ENCODE peak calls at places on chromosomes 3 and 15, in four cellular contexts. M, E, T and U are unnamed samples.

GRCh38 chr15:51828621-51829359 is 663 bp upstream of the TMOD3 start:
- DNase-seq in M (no peak), E (no peak), T (peak), U (no peak)

GRCh38 chr3:157447026-157447694 is 10.5 kb downstream of the PTX3 start:
- DNase-seq in M (no peak), E (no peak), T (no peak), U (peak)

GRCh38 chr15:81068516-81068915 is 65.6 kb upstream of the CFAP161 start:
- DNase-seq in M (no peak), E (no peak), T (no peak), U (no peak)

GRCh38 chr3:45896069-45896468 is 9.7 kb downstream of the CCR9 start:
- DNase-seq in M (no peak), E (no peak), T (no peak), U (no peak)

GRCh38 chr15:101128191-101128590 is 123.7 kb downstream of the CHSY1 start:
- DNase-seq in M (no peak), E (no peak), T (no peak), U (no peak)

GRCh38 chr15:47431501-47431900 is 285.8 kb upstream of the SEMA6D start:
- DNase-seq in M (peak), E (no peak), T (no peak), U (no peak)

GRCh38 chr3:53255360-53255774 is 455 bp downstream of the TKT start:
- DNase-seq in M (no peak), E (no peak), T (no peak), U (no peak)

GRCh38 chr15:89797678-89798201 is 16.9 kb downstream of the ANPEP start:
- DNase-seq in M (no peak), E (no peak), T (no peak), U (no peak)

GRCh38 chr15:63999177-63999576 is 47.1 kb downstream of the DAPK2 start:
- DNase-seq in M (no peak), E (no peak), T (no peak), U (no peak)

GRCh38 chr3:127590282-127590592 is 296 bp downstream of the TPRA1 start:
- DNase-seq in M (no peak), E (no peak), T (no peak), U (no peak)

GRCh38 chr15:69853572-69853971 is 244.1 kb downstream of the TLE3 start:
- DNase-seq in M (no peak), E (no peak), T (no peak), U (peak)

GRCh38 chr3:36097180-36097579 is 283.1 kb upstream of the STAC start:
- DNase-seq in M (no peak), E (no peak), T (no peak), U (no peak)

GRCh38 chr15:83837946-83838571 is 184.1 kb downstream of the ADAMTSL3 start:
- DNase-seq in M (peak), E (no peak), T (peak), U (peak)

GRCh38 chr15:28955686-28956421 is 70.1 kb downstream of the APBA2 start:
- DNase-seq in M (no peak), E (no peak), T (peak), U (no peak)

GRCh38 chr15:46636220-46636619 is 1001.4 kb downstream of the SQOR start:
- DNase-seq in M (no peak), E (no peak), T (no peak), U (no peak)

GRCh38 chr15:31265871-31266711 is 60.5 kb upstream of the KLF13 start:
- DNase-seq in M (no peak), E (peak), T (no peak), U (no peak)

GRCh38 chr3:45596290-45596791 is 1.8 kb downstream of the LIMD1 start:
- DNase-seq in M (no peak), E (peak), T (no peak), U (no peak)

GRCh38 chr3:182739619-182740018 is 53.7 kb upstream of the ATP11B start:
- DNase-seq in M (no peak), E (no peak), T (peak), U (no peak)

GRCh38 chr3:128547368-128547987 is 54.5 kb upstream of the GATA2 start:
- DNase-seq in M (no peak), E (no peak), T (peak), U (no peak)

GRCh38 chr3:46440531-46441294 is 24.0 kb downstream of the LTF start:
- DNase-seq in M (no peak), E (peak), T (no peak), U (no peak)

GRCh38 chr15:50415752-50416404 is 8.3 kb upstream of the USP8 start:
- DNase-seq in M (peak), E (no peak), T (peak), U (peak)

GRCh38 chr15:41289953-41290352 is 42.4 kb downstream of the OIP5 start:
- DNase-seq in M (no peak), E (no peak), T (no peak), U (no peak)

GRCh38 chr3:155323063-155323666 is 29.7 kb upstream of the STRIT1 start:
- DNase-seq in M (peak), E (peak), T (peak), U (peak)

GRCh38 chr3:13244695-13245449 is 171.6 kb upstream of the IQSEC1 start:
- DNase-seq in M (no peak), E (no peak), T (no peak), U (no peak)

GRCh38 chr15:63348392-63348791 is 33.3 kb downstream of the CA12 start:
- DNase-seq in M (no peak), E (no peak), T (no peak), U (no peak)

GRCh38 chr3:174028673-174029072 is 631.1 kb downstream of the NLGN1 start:
- DNase-seq in M (no peak), E (no peak), T (no peak), U (no peak)

GRCh38 chr15:77702211-77702957 is 69.7 kb upstream of the LINGO1 start:
- DNase-seq in M (no peak), E (no peak), T (peak), U (peak)

GRCh38 chr3:10946526-10946925 is 46.0 kb upstream of the SLC6A1 start:
- DNase-seq in M (no peak), E (no peak), T (no peak), U (no peak)

GRCh38 chr3:13021141-13021933 is 51.9 kb downstream of the IQSEC1 start:
- DNase-seq in M (no peak), E (no peak), T (no peak), U (no peak)

GRCh38 chr3:195097331-195098255 is 173.4 kb downstream of the XXYLT1 start:
- DNase-seq in M (no peak), E (no peak), T (no peak), U (no peak)

GRCh38 chr15:98896002-98896721 is 111.4 kb downstream of the PGPEP1L start:
- DNase-seq in M (no peak), E (no peak), T (no peak), U (peak)

GRCh38 chr15:40336129-40337122 is 4.3 kb downstream of the CCDC9B start:
- DNase-seq in M (no peak), E (no peak), T (peak), U (no peak)

GRCh38 chr3:40192628-40193027 is 116.9 kb upstream of the EIF1B start:
- DNase-seq in M (no peak), E (no peak), T (peak), U (no peak)

GRCh38 chr15:73930790-73931281 is 4.6 kb downstream of the LOXL1 start:
- DNase-seq in M (no peak), E (no peak), T (no peak), U (no peak)

DNA sequence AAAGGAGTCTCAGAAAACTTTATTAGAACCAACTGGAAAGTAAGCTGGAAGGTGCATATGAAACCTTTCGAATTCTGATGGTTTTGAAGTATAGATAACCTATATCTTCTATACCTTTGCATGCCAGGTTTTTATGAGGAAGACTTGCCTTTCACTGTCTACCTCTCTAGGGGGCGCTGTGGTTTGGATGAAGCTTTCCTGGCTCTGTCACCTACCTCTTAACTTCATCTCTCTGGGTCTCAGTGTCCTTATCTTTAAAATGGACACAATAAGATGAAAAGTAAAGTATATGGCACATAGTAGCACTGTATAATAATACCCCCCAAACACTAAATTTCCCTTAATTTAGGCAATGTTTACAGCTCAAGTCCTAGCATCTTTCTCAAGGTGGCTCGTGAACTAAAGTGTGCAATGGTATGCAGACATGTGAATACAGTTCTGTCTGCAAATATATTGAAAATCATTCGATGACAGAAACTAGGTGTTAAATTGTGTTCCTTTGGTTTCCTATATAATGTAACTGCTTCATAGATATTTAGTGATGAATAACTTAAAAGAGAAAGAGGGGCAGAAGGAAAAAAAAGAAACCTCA is 314.3 kb downstream of the CHST2 start:
- DNase-seq in M (peak), E (no peak), T (peak), U (no peak)
- TF ChIP-seq KDM1A in M (no peak), E (no peak), T (peak), U (no peak)

GRCh38 chr3:132253262-132253878 is 63.8 kb upstream of the ACP3 start:
- DNase-seq in M (peak), E (no peak), T (peak), U (peak)
- TF ChIP-seq ESRRA in M (no peak), E (no peak), T (no peak), U (no peak)

GRCh38 chr3:32304510-32304909 is 66.0 kb downstream of the CMTM8 start:
- DNase-seq in M (peak), E (no peak), T (no peak), U (no peak)

GRCh38 chr3:32303051-32303786 is 64.7 kb downstream of the CMTM8 start:
- DNase-seq in M (no peak), E (no peak), T (no peak), U (no peak)

GRCh38 chr3:32303977-32304376 is 65.5 kb downstream of the CMTM8 start:
- DNase-seq in M (no peak), E (no peak), T (no peak), U (no peak)

GRCh38 chr3:32301426-32301825 is 62.9 kb downstream of the CMTM8 start:
- DNase-seq in M (no peak), E (no peak), T (no peak), U (no peak)

GRCh38 chr3:32302601-32303000 is 64.1 kb downstream of the CMTM8 start:
- DNase-seq in M (no peak), E (no peak), T (no peak), U (no peak)
- TF ChIP-seq CTCF in M (no peak), E (no peak), T (no peak), U (no peak)

GRCh38 chr3:132966374-132966773 is 71.8 kb upstream of the TMEM108 start:
- DNase-seq in M (no peak), E (no peak), T (no peak), U (no peak)
- TF ChIP-seq KDM1A in M (no peak), E (no peak), T (no peak), U (no peak)

DNA sequence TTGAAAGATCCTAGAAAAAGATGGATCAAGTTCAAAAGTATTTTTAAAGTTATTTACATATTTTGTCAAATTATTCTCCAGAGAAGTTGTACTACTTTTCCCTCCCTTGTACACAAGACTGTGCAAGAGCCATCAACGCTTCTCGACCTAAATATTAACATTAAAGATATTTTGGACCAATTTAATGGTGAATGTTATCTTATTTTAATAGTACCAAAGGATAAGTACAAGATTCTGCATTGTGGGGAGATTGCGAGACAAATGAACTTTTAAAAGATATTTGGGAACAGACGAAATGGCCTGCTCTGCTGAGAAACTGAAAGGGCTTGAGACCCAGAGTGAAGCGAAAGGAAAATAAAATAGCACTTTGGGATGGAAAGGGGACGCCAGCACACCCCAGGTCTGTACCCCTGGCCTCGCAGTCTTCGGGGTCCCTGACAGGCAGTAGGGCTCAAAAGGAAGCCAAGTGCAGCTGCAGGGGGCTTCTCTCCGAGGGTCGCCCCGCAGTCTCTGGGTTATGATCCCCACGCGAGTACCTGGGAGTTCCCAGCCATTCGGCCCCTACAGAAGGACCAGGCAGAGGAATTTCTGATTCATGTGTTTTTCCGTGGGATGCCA is 97.5 kb upstream of the VGLL3 start:
- DNase-seq in M (no peak), E (no peak), T (no peak), U (no peak)
- TF ChIP-seq ESRRA in M (no peak), E (no peak), T (no peak), U (no peak)

GRCh38 chr3:149657796-149658443 is at the start of gene WWTR1:
- DNase-seq in M (peak), E (peak), T (no peak), U (peak)
- TF ChIP-seq CTCF in M (no peak), E (no peak), T (no peak), U (no peak)

DNA sequence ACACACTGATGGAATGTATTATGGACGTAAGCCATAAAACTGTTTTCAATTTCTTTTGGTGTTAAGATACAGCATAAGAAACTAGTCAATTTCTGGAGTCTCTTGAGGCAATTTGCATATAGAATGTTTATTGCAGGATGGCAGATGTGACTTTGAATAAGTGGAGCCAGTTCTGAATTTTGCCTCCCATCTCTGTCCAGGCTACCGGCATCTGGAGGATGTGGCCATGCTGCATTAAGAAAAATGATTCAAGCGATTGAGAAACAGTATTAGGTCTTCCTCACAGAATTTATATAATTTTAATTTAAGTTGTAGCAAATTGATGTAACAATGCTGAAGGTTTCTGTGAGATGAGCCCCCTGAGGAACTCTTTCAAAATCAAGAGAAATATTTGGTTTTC is 81.5 kb downstream of the CHST2 start:
- DNase-seq in M (no peak), E (no peak), T (no peak), U (no peak)
- TF ChIP-seq KDM1A in M (no peak), E (no peak), T (no peak), U (no peak)

GRCh38 chr3:14404396-14405119 is 2.2 kb downstream of the SLC6A6 start:
- DNase-seq in M (no peak), E (no peak), T (peak), U (no peak)

GRCh38 chr3:14406336-14406735 is 3.9 kb downstream of the SLC6A6 start:
- DNase-seq in M (no peak), E (no peak), T (no peak), U (no peak)

GRCh38 chr3:14406762-14407161 is 4.4 kb downstream of the SLC6A6 start:
- DNase-seq in M (no peak), E (no peak), T (no peak), U (no peak)

GRCh38 chr3:14405120-14405885 is 2.9 kb downstream of the SLC6A6 start:
- DNase-seq in M (no peak), E (no peak), T (peak), U (no peak)

GRCh38 chr3:14405886-14406238 is 3.5 kb downstream of the SLC6A6 start:
- DNase-seq in M (no peak), E (no peak), T (no peak), U (peak)
- TF ChIP-seq ESRRA in M (no peak), E (no peak), T (no peak), U (no peak)